ENCODE peak calls at places on chromosomes 12 and 14, in six cellular contexts. E is gastrocnemius medialis, I is breast epithelium, V is stomach, Y is prostate gland, A is body of pancreas. R is an unnamed sample.

GRCh38 chr12:100820314-100820713 is 25.7 kb downstream of the ANO4 start:
- DNase-seq in E (no peak), I (no peak), V (no peak), Y (no peak), A (no peak), R (no peak)

GRCh38 chr12:4148418-4149056 is 125.0 kb upstream of the CCND2 start:
- DNase-seq in E (no peak), I (no peak), V (peak; percentile 40), Y (no peak), A (peak; percentile 30), R (no peak)

GRCh38 chr12:108457734-108458361 is 57.2 kb upstream of the FICD start:
- DNase-seq in E (no peak), I (no peak), V (no peak), Y (no peak), A (no peak), R (no peak)

GRCh38 chr12:65895759-65896656 is 71.7 kb downstream of the HMGA2 start:
- DNase-seq in E (no peak), I (no peak), V (no peak), Y (no peak), A (no peak), R (no peak)

GRCh38 chr12:69154585-69155363 is 84.6 kb upstream of the CPSF6 start:
- DNase-seq in E (peak; percentile 14), I (peak; percentile 58), V (peak; percentile 80), Y (peak; percentile 51), A (peak; percentile 84), R (no peak)

GRCh38 chr12:11067514-11067913 is 5.4 kb upstream of the TAS2R46 start:
- DNase-seq in E (no peak), I (no peak), V (no peak), Y (no peak), A (peak; percentile 8), R (no peak)

GRCh38 chr12:16788888-16789790 is 183.2 kb upstream of the LMO3 start:
- DNase-seq in E (no peak), I (no peak), V (no peak), Y (no peak), A (no peak), R (no peak)

GRCh38 chr12:75657866-75658265 is 146.5 kb upstream of the KRR1 start:
- DNase-seq in E (no peak), I (no peak), V (no peak), Y (no peak), A (no peak), R (no peak)

GRCh38 chr12:85872497-85873091 is 1.5 kb upstream of the NTS start:
- DNase-seq in E (no peak), I (no peak), V (no peak), Y (no peak), A (no peak), R (no peak)

GRCh38 chr14:62914025-62914424 is 131.2 kb downstream of the KCNH5 start:
- DNase-seq in E (no peak), I (no peak), V (no peak), Y (no peak), A (no peak), R (no peak)

GRCh38 chr14:64293976-64294671 is at the start of gene ESR2:
- DNase-seq in E (no peak), I (no peak), V (peak; percentile 31), Y (no peak), A (peak; percentile 45), R (no peak)

GRCh38 chr12:131391399-131391798 is 319.5 kb upstream of the SFSWAP start:
- DNase-seq in E (no peak), I (no peak), V (no peak), Y (no peak), A (no peak), R (no peak)

GRCh38 chr12:12774791-12775190 is 10.7 kb upstream of the APOLD1 start:
- DNase-seq in E (no peak), I (no peak), V (no peak), Y (peak; percentile 29), A (no peak), R (no peak)

GRCh38 chr14:100498068-100498467 is 89.1 kb downstream of the BEGAIN start:
- DNase-seq in E (no peak), I (no peak), V (no peak), Y (no peak), A (no peak), R (no peak)

GRCh38 chr14:99412122-99413061 is 68.3 kb downstream of the SETD3 start:
- DNase-seq in E (no peak), I (no peak), V (no peak), Y (no peak), A (no peak), R (no peak)

GRCh38 chr14:64801800-64802199 is 77.9 kb downstream of the SPTB start:
- DNase-seq in E (no peak), I (no peak), V (no peak), Y (no peak), A (peak; percentile 29), R (no peak)

GRCh38 chr12:76719171-76719631 is 44.7 kb upstream of the ZDHHC17 start:
- DNase-seq in E (no peak), I (no peak), V (no peak), Y (no peak), A (no peak), R (no peak)

GRCh38 chr12:67740706-67741105 is 92.2 kb downstream of the DYRK2 start:
- DNase-seq in E (no peak), I (no peak), V (no peak), Y (no peak), A (no peak), R (no peak)

GRCh38 chr14:82029038-82029437 is 495.4 kb upstream of the SEL1L start:
- DNase-seq in E (no peak), I (no peak), V (no peak), Y (no peak), A (no peak), R (no peak)

GRCh38 chr12:68521321-68521839 is 89.3 kb upstream of the RAP1B start:
- DNase-seq in E (no peak), I (no peak), V (no peak), Y (no peak), A (no peak), R (no peak)

GRCh38 chr14:32372154-32372553 is 43.1 kb downstream of the AKAP6 start:
- DNase-seq in E (no peak), I (no peak), V (no peak), Y (no peak), A (no peak), R (peak; percentile 4)

GRCh38 chr12:48388938-48389337 is 38.2 kb upstream of the ZNF641 start:
- DNase-seq in E (no peak), I (no peak), V (no peak), Y (no peak), A (no peak), R (no peak)

GRCh38 chr14:105367116-105368031 is 31.0 kb upstream of the TEX22 start:
- DNase-seq in E (no peak), I (no peak), V (no peak), Y (no peak), A (no peak), R (no peak)

GRCh38 chr12:76037130-76038105 is 5.8 kb upstream of the PHLDA1 start:
- DNase-seq in E (no peak), I (no peak), V (no peak), Y (peak; percentile 42), A (peak; percentile 28), R (no peak)

GRCh38 chr12:31928246-31929139 is 30.7 kb upstream of the RESF1 start:
- DNase-seq in E (no peak), I (no peak), V (no peak), Y (no peak), A (no peak), R (no peak)

GRCh38 chr14:88384653-88385205 is 728 bp upstream of the SPATA7 start:
- DNase-seq in E (no peak), I (no peak), V (no peak), Y (no peak), A (no peak), R (no peak)

GRCh38 chr14:55699131-55700057 is 119.4 kb downstream of the KTN1 start:
- DNase-seq in E (no peak), I (no peak), V (no peak), Y (no peak), A (no peak), R (peak; percentile 14)

GRCh38 chr14:67819563-67820411 is at the start of gene RAD51B:
- DNase-seq in E (peak; percentile 76), I (peak; percentile 85), V (peak; percentile 90), Y (peak; percentile 87), A (peak; percentile 90), R (peak; percentile 57)
- TF ChIP-seq POLR2A in E (no peak), I (no peak), V (no peak), Y (peak; percentile 40), A (no peak), R (no peak)

DNA sequence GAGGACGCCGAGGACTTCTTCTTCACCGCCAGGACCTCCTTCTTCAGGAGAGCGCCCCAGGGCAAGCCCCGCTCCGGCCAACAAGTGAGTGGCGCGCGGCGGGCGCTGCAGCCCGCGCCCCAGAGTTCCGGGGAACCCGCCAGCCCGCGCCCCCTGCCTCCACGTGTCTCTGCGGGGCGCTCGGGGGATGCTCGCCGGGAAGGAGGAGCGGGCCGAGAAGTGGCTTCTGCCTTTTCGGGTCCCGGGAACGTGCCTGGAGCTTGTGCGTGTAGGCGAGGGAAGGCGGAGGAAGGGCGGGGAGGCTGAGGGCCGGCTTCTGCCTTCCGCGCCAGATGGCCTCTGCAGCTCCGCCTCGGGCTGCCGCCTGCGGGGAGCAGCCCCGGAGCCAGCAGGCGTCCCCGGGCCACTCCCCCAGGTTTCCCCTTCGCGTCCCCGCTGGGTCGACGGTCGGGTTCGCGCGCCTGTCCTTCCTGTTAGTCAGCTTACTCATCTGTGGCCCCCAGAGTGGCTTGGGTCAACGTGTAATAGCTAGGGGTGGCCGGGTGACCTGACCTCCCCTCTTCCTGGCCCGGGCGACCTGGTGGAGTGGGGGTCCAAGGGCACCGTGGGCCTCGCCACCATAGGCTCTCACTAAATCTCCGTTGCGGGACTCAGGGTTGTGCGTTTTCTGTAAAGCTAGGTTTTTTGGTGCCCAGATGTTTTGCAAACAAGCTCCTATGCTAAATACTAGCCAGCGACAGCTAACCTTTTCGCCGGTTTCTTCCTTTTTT is 550 bp downstream of the RASSF3 start:
- DNase-seq in E (no peak), I (no peak), V (peak; percentile 69), Y (peak; percentile 14), A (peak; percentile 66), R (peak; percentile 61)
- TF ChIP-seq POLR2A in E (no peak), I (no peak), V (no peak), Y (no peak), A (peak; percentile 14), R (peak; percentile 26)

GRCh38 chr12:70787612-70788011 is 132.9 kb downstream of the PTPRR start:
- DNase-seq in E (no peak), I (no peak), V (no peak), Y (no peak), A (no peak), R (no peak)
- TF ChIP-seq POLR2A in E (no peak), I (no peak), V (no peak), Y (no peak), A (no peak), R (no peak)

DNA sequence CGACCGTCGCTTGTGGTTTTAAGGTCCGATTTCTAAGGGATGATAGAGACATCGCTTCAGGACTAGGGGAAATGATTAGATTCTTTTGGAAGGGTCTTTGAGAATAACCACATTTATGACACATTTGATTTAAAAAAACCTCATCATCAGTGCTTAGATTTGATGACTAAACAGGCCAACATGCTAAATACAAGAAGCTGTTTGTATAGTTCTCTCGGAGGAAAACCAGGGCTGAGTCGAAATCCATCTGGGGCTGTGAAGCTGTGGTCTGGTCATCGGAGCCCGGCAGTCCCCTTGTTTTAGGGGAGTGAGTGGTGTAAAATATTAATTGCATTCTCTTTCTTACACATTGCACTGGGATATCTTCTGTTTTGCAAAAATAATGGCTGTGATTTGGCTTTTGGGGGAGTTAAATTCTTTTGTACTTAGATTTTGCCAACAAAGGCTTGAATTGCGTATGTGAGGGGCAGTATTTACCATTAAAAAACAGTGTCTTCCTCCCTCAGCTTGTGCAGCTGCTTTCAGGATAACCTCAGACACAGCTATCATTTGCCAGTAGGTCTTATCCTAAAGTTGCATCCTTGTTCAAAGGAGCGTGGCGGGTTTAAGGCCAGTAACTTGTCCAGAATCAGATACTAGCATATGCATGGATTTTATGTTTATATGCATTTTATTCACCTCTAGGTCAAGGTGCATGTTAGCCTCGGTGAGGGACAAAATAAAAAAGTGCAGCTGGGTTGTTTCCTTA is 598 bp downstream of the GNG2 start:
- DNase-seq in E (no peak), I (no peak), V (no peak), Y (no peak), A (no peak), R (no peak)
- TF ChIP-seq POLR2A in E (no peak), I (no peak), V (no peak), Y (no peak), A (no peak), R (no peak)

R was measured in H54.